ENCODE peak calls at places on chromosomes 2 and 18, in nine cellular contexts. L is A549, F is HCT116, O is SK-N-SH, Z is GM23338, B is K562, E is HL-60, M is HepG2, Y is GM12878. P is an unnamed sample.

GRCh38 chr18:36335476-36336279 is 38.2 kb downstream of the FHOD3 start:
- DNase-seq in L (no peak), F (no peak), O (peak; percentile 70), Z (no peak), B (no peak), E (no peak), M (no peak), Y (no peak), P (no peak)

GRCh38 chr2:239263937-239264837 is 136.6 kb downstream of the HDAC4 start:
- DNase-seq in L (no peak), F (no peak), O (no peak), Z (no peak), B (no peak), E (no peak), M (no peak), Y (no peak), P (no peak)

GRCh38 chr2:58405341-58405740 is 164.2 kb upstream of the FANCL start:
- DNase-seq in L (no peak), F (no peak), O (peak; percentile 21), Z (no peak), B (no peak), E (no peak), M (no peak), Y (no peak), P (no peak)

GRCh38 chr2:62330959-62331358 is 135.0 kb downstream of the B3GNT2 start:
- DNase-seq in L (no peak), F (no peak), O (no peak), Z (no peak), B (no peak), E (no peak), M (no peak), Y (no peak), P (no peak)

GRCh38 chr2:56239437-56239836 is 55.6 kb downstream of the CCDC85A start:
- DNase-seq in L (no peak), F (no peak), O (no peak), Z (no peak), B (no peak), E (no peak), M (no peak), Y (no peak), P (no peak)

GRCh38 chr2:17470855-17471641 is 47.2 kb downstream of the RAD51AP2 start:
- DNase-seq in L (peak; percentile 32), F (peak; percentile 44), O (peak; percentile 5), Z (peak; percentile 87), B (peak; percentile 25), E (no peak), M (peak; percentile 71), Y (peak; percentile 4), P (peak; percentile 17)

GRCh38 chr2:106193491-106193976 is 567 bp downstream of the UXS1 start:
- DNase-seq in L (no peak), F (no peak), O (peak; percentile 70), Z (peak; percentile 40), B (peak; percentile 41), E (no peak), M (peak; percentile 15), Y (no peak), P (no peak)

GRCh38 chr2:237731663-237732062 is 66.9 kb upstream of the RBM44 start:
- DNase-seq in L (peak; percentile 74), F (peak; percentile 23), O (peak; percentile 64), Z (no peak), B (no peak), E (no peak), M (peak; percentile 48), Y (no peak), P (no peak)

GRCh38 chr2:212723226-212723625 is 184.6 kb upstream of the ERBB4 start:
- DNase-seq in L (no peak), F (no peak), O (no peak), Z (no peak), B (no peak), E (no peak), M (no peak), Y (no peak), P (no peak)

GRCh38 chr18:6934859-6935258 is 182.7 kb downstream of the LAMA1 start:
- DNase-seq in L (no peak), F (no peak), O (no peak), Z (no peak), B (no peak), E (no peak), M (no peak), Y (no peak), P (no peak)

GRCh38 chr18:48913201-48913600 is 37.6 kb downstream of the SMAD7 start:
- DNase-seq in L (no peak), F (no peak), O (no peak), Z (no peak), B (no peak), E (no peak), M (no peak), Y (no peak), P (no peak)

GRCh38 chr2:88626171-88627054 is 851 bp downstream of the EIF2AK3 start:
- DNase-seq in L (peak; percentile 9), F (no peak), O (peak; percentile 69), Z (peak; percentile 68), B (peak; percentile 47), E (no peak), M (no peak), Y (no peak), P (no peak)

GRCh38 chr2:54520687-54521086 is 64.6 kb downstream of the SPTBN1 start:
- DNase-seq in L (peak; percentile 35), F (no peak), O (no peak), Z (no peak), B (no peak), E (no peak), M (no peak), Y (no peak), P (no peak)

GRCh38 chr2:167944825-167945659 is 302.4 kb downstream of the STK39 start:
- DNase-seq in L (no peak), F (no peak), O (no peak), Z (no peak), B (peak; percentile 74), E (no peak), M (no peak), Y (no peak), P (no peak)

GRCh38 chr2:226796840-226797288 is 2.8 kb downstream of the IRS1 start:
- DNase-seq in L (no peak), F (no peak), O (peak; percentile 54), Z (no peak), B (no peak), E (no peak), M (no peak), Y (no peak), P (no peak)

GRCh38 chr2:210768329-210768910 is 212.0 kb downstream of the CPS1 start:
- DNase-seq in L (no peak), F (no peak), O (no peak), Z (no peak), B (no peak), E (no peak), M (no peak), Y (no peak), P (no peak)

GRCh38 chr18:3346487-3346886 is 84.6 kb downstream of the MYL12B start:
- DNase-seq in L (no peak), F (no peak), O (no peak), Z (no peak), B (no peak), E (no peak), M (no peak), Y (no peak), P (no peak)

GRCh38 chr2:168345601-168346000 is 98.2 kb upstream of the STK39 start:
- DNase-seq in L (no peak), F (no peak), O (no peak), Z (no peak), B (no peak), E (no peak), M (no peak), Y (no peak), P (no peak)

GRCh38 chr2:201939366-201939985 is 94.2 kb upstream of the FZD7 start:
- DNase-seq in L (no peak), F (no peak), O (no peak), Z (no peak), B (no peak), E (no peak), M (no peak), Y (no peak), P (no peak)
- TF ChIP-seq REST in L (no peak), F (no peak), O (no peak), Z (no peak), B (no peak), E (no peak), M (no peak), Y (no peak), P (no peak)

GRCh38 chr2:583666-584065 is 93.5 kb downstream of the TMEM18 start:
- DNase-seq in L (no peak), F (no peak), O (no peak), Z (peak; percentile 43), B (peak; percentile 17), E (no peak), M (no peak), Y (no peak), P (no peak)
- TF ChIP-seq CTCF in L (no peak), F (peak; percentile 30), O (no peak), Z (peak; percentile 60), B (peak; percentile 39), E (no peak), M (peak; percentile 40), Y (no peak), P (no peak)

GRCh38 chr2:172219201-172219600 is 116.5 kb upstream of the DLX2 start:
- DNase-seq in L (no peak), F (no peak), O (no peak), Z (no peak), B (no peak), E (no peak), M (no peak), Y (no peak), P (no peak)
- TF ChIP-seq REST in L (no peak), F (no peak), O (no peak), Z (no peak), B (no peak), E (no peak), M (no peak), Y (no peak), P (no peak)

GRCh38 chr2:235642446-235643107 is 148.7 kb downstream of the AGAP1 start:
- DNase-seq in L (no peak), F (no peak), O (peak; percentile 25), Z (peak; percentile 34), B (peak; percentile 9), E (no peak), M (no peak), Y (no peak), P (no peak)
- TF ChIP-seq CTCF in L (no peak), F (peak; percentile 10), O (no peak), Z (peak; percentile 24), B (peak; percentile 9), E (no peak), M (no peak), Y (no peak), P (no peak)

GRCh38 chr18:55861266-55861665 is 273.3 kb upstream of the TCF4 start:
- DNase-seq in L (peak; percentile 33), F (no peak), O (no peak), Z (peak; percentile 52), B (no peak), E (no peak), M (no peak), Y (no peak), P (peak; percentile 7)
- TF ChIP-seq REST in L (no peak), F (no peak), O (no peak), Z (no peak), B (no peak), E (no peak), M (no peak), Y (no peak), P (no peak)

DNA sequence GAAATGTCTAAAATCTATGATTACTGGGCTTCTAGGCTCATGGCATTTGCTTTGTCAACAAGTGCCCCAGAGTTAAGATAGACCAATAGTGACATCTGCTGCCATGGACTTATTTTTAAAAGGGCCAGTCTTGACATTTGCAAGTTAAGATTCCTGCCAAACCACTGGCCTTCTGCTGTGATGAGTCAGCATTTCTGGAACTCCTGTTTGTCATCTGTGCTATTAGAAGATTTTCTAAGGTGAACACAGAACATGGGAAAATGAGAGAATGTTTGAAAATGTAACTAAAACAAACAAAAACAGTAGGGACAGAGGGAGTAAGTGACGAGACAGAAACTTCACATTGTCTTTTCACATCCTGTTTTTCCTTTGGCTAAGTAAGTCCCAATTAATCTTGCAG is 93.7 kb upstream of the WDR75 start:
- DNase-seq in L (peak; percentile 90), F (peak; percentile 53), O (no peak), Z (peak; percentile 44), B (peak; percentile 65), E (no peak), M (peak; percentile 56), Y (peak; percentile 11), P (no peak)
- TF ChIP-seq CTCF in L (peak; percentile 64), F (no peak), O (peak; percentile 63), Z (peak; percentile 25), B (peak; percentile 58), E (no peak), M (peak; percentile 57), Y (peak; percentile 37), P (no peak)

P was measured in Panc1.